ENCODE peak calls at places on chromosomes 12 and 14, in nine cellular contexts. I, B, V, F, C, J, R, Q and N are unnamed samples.

GRCh38 chr14:92959189-92959531 is 36.2 kb downstream of the CHGA start:
- DNase-seq in I (no peak), B (no peak), V (no peak), F (no peak), C (peak), J (no peak), R (no peak), Q (no peak), N (no peak)

GRCh38 chr12:14710632-14711324 is 14.4 kb upstream of the GUCY2C start:
- DNase-seq in I (peak), B (no peak), V (no peak), F (no peak), C (no peak), J (no peak), R (no peak), Q (no peak), N (no peak)

GRCh38 chr12:111600296-111600562 is 1.1 kb upstream of the ATXN2 start:
- DNase-seq in I (no peak), B (no peak), V (no peak), F (no peak), C (no peak), J (no peak), R (no peak), Q (no peak), N (no peak)

GRCh38 chr12:95117178-95117599 is 43.8 kb upstream of the NR2C1 start:
- DNase-seq in I (peak), B (peak), V (peak), F (peak), C (no peak), J (no peak), R (peak), Q (no peak), N (peak)

GRCh38 chr12:59780605-59781135 is 184.8 kb downstream of the SLC16A7 start:
- DNase-seq in I (peak), B (no peak), V (peak), F (no peak), C (no peak), J (no peak), R (peak), Q (peak), N (no peak)

GRCh38 chr12:102093319-102093718 is 26.6 kb downstream of the NUP37 start:
- DNase-seq in I (no peak), B (no peak), V (no peak), F (no peak), C (no peak), J (no peak), R (no peak), Q (no peak), N (no peak)

GRCh38 chr12:63844391-63845341 is at the start of gene SRGAP1:
- DNase-seq in I (peak), B (no peak), V (peak), F (peak), C (peak), J (no peak), R (no peak), Q (peak), N (peak)

GRCh38 chr12:109589691-109590245 is 16.2 kb downstream of the MVK start:
- DNase-seq in I (no peak), B (no peak), V (no peak), F (no peak), C (no peak), J (no peak), R (no peak), Q (no peak), N (no peak)

GRCh38 chr14:68144051-68144681 is 324.6 kb downstream of the RAD51B start:
- DNase-seq in I (no peak), B (no peak), V (peak), F (no peak), C (no peak), J (no peak), R (no peak), Q (peak), N (no peak)

GRCh38 chr14:92942136-92942535 is 19.2 kb downstream of the CHGA start:
- DNase-seq in I (no peak), B (no peak), V (no peak), F (no peak), C (no peak), J (no peak), R (no peak), Q (no peak), N (no peak)

GRCh38 chr12:132506730-132507538 is 17.0 kb downstream of the FBRSL1 start:
- DNase-seq in I (peak), B (peak), V (no peak), F (peak), C (peak), J (no peak), R (no peak), Q (no peak), N (peak)

GRCh38 chr12:93788853-93789252 is 111.7 kb downstream of the CRADD start:
- DNase-seq in I (no peak), B (no peak), V (no peak), F (no peak), C (no peak), J (no peak), R (no peak), Q (no peak), N (no peak)

GRCh38 chr14:85675957-85676356 is 146.0 kb downstream of the FLRT2 start:
- DNase-seq in I (no peak), B (no peak), V (no peak), F (no peak), C (no peak), J (no peak), R (no peak), Q (no peak), N (no peak)

DNA sequence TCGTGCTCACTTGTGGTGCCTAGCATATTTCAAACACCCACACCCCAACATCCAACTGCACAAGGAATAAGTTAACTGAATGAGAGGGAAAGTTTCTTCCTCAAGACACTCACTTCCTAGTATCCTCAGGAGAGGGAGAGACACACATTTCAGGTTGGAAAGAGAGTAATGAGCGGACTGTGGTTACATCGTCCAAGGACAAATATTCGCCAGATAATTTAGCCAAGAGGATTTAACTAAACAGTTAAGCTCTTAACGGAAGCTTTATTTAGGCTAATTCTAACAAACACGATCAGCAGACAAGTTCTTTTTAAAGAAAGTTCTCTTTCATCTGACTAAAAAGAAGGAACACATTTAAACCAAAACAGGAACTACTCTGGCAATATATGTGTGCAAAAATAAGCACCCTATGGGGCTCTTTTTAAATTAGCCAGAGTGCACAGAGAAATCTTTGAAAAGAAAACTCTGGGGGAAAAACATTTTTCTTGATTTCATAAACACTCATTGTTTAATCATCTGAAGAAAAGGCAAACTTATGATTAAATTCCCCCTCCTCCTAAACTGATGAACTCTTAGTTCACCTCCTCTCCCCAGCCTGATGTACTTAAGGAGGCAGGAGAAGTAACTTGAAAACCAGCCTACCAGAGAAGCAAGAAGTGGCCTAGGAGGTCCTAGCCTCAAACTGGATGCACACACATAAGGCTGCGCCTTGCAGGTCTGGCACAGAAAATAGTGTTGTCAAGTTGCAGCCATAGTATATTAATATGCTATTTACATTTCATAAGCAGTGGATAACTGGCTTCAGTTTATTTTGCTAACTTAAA is 13.3 kb upstream of the BTG1 start:
- DNase-seq in I (no peak), B (no peak), V (no peak), F (no peak), C (no peak), J (no peak), R (no peak), Q (no peak), N (no peak)
- TF ChIP-seq CTCF in I (no peak), B (no peak), V (no peak), F (no peak), C (no peak), J (no peak), R (no peak), Q (no peak), N (no peak)

DNA sequence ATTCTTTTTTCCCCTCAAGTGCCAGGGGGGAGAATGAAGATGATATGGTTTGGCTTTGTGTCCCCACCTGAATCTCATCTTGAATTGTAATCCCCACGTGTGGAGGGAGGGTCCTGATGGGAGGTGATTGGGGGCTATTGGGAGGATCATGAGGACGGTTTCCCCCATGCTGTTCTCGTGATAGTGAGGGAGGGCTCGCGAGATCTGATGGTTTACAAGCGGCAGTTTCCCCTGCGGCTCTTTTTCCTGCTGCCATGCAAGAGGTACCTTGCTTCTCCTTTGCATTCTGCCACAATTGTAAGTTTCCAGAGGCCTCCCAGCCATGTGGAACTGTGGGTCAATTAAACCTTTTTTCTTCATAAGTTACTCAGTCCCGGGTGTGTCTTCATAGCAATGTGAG is 173.7 kb downstream of the CAND1 start:
- DNase-seq in I (no peak), B (no peak), V (no peak), F (no peak), C (no peak), J (no peak), R (no peak), Q (no peak), N (no peak)
- TF ChIP-seq CTCF in I (no peak), B (no peak), V (no peak), F (no peak), C (no peak), J (no peak), R (no peak), Q (no peak), N (no peak)

GRCh38 chr12:67355428-67356385 is 86.5 kb downstream of the CAND1 start:
- DNase-seq in I (peak), B (peak), V (peak), F (peak), C (no peak), J (no peak), R (peak), Q (peak), N (peak)

GRCh38 chr12:67354322-67354721 is 85.2 kb downstream of the CAND1 start:
- DNase-seq in I (no peak), B (no peak), V (no peak), F (no peak), C (no peak), J (no peak), R (no peak), Q (no peak), N (no peak)

GRCh38 chr12:67352682-67353081 is 83.5 kb downstream of the CAND1 start:
- DNase-seq in I (no peak), B (no peak), V (peak), F (no peak), C (no peak), J (no peak), R (no peak), Q (peak), N (no peak)

GRCh38 chr12:67356400-67356799 is 87.2 kb downstream of the CAND1 start:
- DNase-seq in I (no peak), B (no peak), V (no peak), F (no peak), C (no peak), J (no peak), R (no peak), Q (no peak), N (no peak)

GRCh38 chr12:67354966-67355365 is 85.8 kb downstream of the CAND1 start:
- DNase-seq in I (no peak), B (no peak), V (no peak), F (no peak), C (no peak), J (no peak), R (no peak), Q (no peak), N (no peak)
- TF ChIP-seq CTCF in I (no peak), B (peak), V (no peak), F (no peak), C (no peak), J (no peak), R (no peak), Q (no peak), N (no peak)

DNA sequence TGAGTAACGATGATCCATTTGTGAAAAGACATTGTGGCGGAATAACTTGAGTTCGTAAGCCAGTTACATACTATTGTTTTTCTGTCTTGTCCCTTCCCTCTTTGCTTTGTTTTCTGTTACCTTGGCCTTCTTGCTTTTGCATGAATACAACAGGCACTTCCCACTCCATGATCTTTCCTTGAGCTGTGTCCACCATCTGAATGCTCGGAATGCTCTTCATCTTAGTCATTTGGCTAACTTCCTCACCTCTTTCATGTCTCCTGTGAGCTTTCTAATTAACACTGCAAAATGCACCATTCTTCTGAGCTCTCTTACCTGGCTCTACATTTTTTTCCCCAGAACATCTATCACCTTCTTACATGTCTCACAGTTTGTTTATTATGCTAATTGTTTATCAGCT is 10.0 kb downstream of the KNTC1 start:
- DNase-seq in I (no peak), B (no peak), V (no peak), F (no peak), C (no peak), J (no peak), R (no peak), Q (no peak), N (no peak)
- TF ChIP-seq CTCF in I (no peak), B (no peak), V (no peak), F (no peak), C (no peak), J (no peak), R (no peak), Q (no peak), N (no peak)